ENCODE peak calls at places on chromosomes 5 and 9, in seven cellular contexts. W is T follicular helper cell, E is uterus, Z is HTR-8/SVneo, I is NCI-H526 treated with DMSO at 0.1 percent for 48 hours, A is GM12892, U is choroid plexus epithelial cell. P is an unnamed sample.

GRCh38 chr5:40680741-40681350 is 1.1 kb downstream of the PTGER4 start:
- DNase-seq in W (peak), E (peak), Z (no peak), I (no peak), A (peak), U (peak), P (no peak)

GRCh38 chr5:6634327-6634713 is 1.1 kb downstream of the SRD5A1 start:
- DNase-seq in W (no peak), E (no peak), Z (peak), I (no peak), A (peak), U (peak), P (no peak)

GRCh38 chr9:89903076-89903475 is 298.3 kb downstream of the GADD45G start:
- DNase-seq in W (no peak), E (no peak), Z (no peak), I (no peak), A (no peak), U (no peak), P (no peak)

GRCh38 chr5:125233944-125234343 is 487.5 kb upstream of the ZNF608 start:
- DNase-seq in W (no peak), E (no peak), Z (no peak), I (no peak), A (no peak), U (no peak), P (no peak)

GRCh38 chr5:166961938-166962337 is 1329.5 kb upstream of the WWC1 start:
- DNase-seq in W (no peak), E (no peak), Z (no peak), I (no peak), A (no peak), U (no peak), P (no peak)

GRCh38 chr5:176535655-176536131 is 1.5 kb downstream of the RNF44 start:
- DNase-seq in W (no peak), E (no peak), Z (no peak), I (no peak), A (no peak), U (no peak), P (no peak)

GRCh38 chr9:95025213-95026170 is 292.0 kb downstream of the FANCC start:
- DNase-seq in W (no peak), E (peak), Z (peak), I (peak), A (no peak), U (peak), P (no peak)

GRCh38 chr5:95595289-95595931 is 24.5 kb upstream of the GPR150 start:
- DNase-seq in W (no peak), E (no peak), Z (no peak), I (no peak), A (no peak), U (no peak), P (no peak)

GRCh38 chr5:53089481-53089976 is 20.0 kb downstream of the MOCS2 start:
- DNase-seq in W (no peak), E (no peak), Z (no peak), I (no peak), A (no peak), U (peak), P (no peak)

GRCh38 chr5:62578540-62578939 is at the start of gene LRRC70:
- DNase-seq in W (no peak), E (no peak), Z (no peak), I (no peak), A (no peak), U (peak), P (no peak)

GRCh38 chr9:134658378-134658955 is 16.9 kb downstream of the COL5A1 start:
- DNase-seq in W (no peak), E (no peak), Z (no peak), I (no peak), A (no peak), U (no peak), P (no peak)

GRCh38 chr5:72597456-72597948 is 90.3 kb upstream of the ZNF366 start:
- DNase-seq in W (no peak), E (peak), Z (peak), I (no peak), A (no peak), U (peak), P (no peak)

GRCh38 chr5:93186031-93186682 is 394.9 kb downstream of the NR2F1-AS1 start:
- DNase-seq in W (no peak), E (no peak), Z (no peak), I (no peak), A (no peak), U (peak), P (no peak)

GRCh38 chr5:114237766-114238165 is 124.1 kb upstream of the KCNN2 start:
- DNase-seq in W (no peak), E (no peak), Z (peak), I (no peak), A (no peak), U (peak), P (no peak)

GRCh38 chr9:92954078-92954861 is 6.9 kb downstream of the FGD3 start:
- DNase-seq in W (peak), E (peak), Z (no peak), I (no peak), A (no peak), U (peak), P (no peak)